ENCODE peak calls at places on chromosome 16, in six cellular contexts. R, C, G, P, Z and A are unnamed samples.

GRCh38 chr16:22123146-22123545 is 30.8 kb downstream of the VWA3A start:
- DNase-seq in C (no peak), R (no peak), P (no peak), Z (no peak), G (no peak), A (no peak)

GRCh38 chr16:79882292-79882995 is 281.9 kb upstream of the MAF start:
- DNase-seq in P (no peak), C (no peak), R (no peak), Z (no peak), G (no peak), A (no peak)

GRCh38 chr16:66524601-66525164 is 25.2 kb downstream of the TK2 start:
- DNase-seq in R (no peak), G (no peak), C (no peak), P (no peak), Z (peak; percentile 70), A (no peak)

GRCh38 chr16:2770057-2770780 is 6.9 kb downstream of the ELOB start:
- DNase-seq in P (no peak), Z (no peak), R (no peak), C (no peak), G (no peak), A (no peak)

GRCh38 chr16:2159052-2159838 is 3.7 kb downstream of the TRAF7 start:
- DNase-seq in R (no peak), P (no peak), C (no peak), Z (peak; percentile 76), G (no peak), A (no peak)

GRCh38 chr16:11224894-11225676 is 30.9 kb downstream of the SOCS1 start:
- DNase-seq in G (no peak), Z (no peak), R (no peak), P (no peak), C (no peak), A (no peak)

GRCh38 chr16:20910781-20911321 is 10.3 kb downstream of the LYRM1 start:
- DNase-seq in G (no peak), Z (no peak), P (no peak), C (peak; percentile 92), R (no peak), A (peak; percentile 66)

GRCh38 chr16:28534542-28535373 is 4.0 kb downstream of the NUPR1 start:
- DNase-seq in P (peak; percentile 88), Z (peak; percentile 84), R (peak; percentile 31), C (no peak), G (no peak), A (peak; percentile 55)

GRCh38 chr16:19380316-19380715 is 37.4 kb upstream of the TMC5 start:
- DNase-seq in C (no peak), R (no peak), G (no peak), P (no peak), Z (no peak), A (no peak)

GRCh38 chr16:25690563-25691143 is 1.1 kb upstream of the HS3ST4 start:
- DNase-seq in Z (no peak), G (no peak), C (no peak), R (no peak), P (no peak), A (no peak)

GRCh38 chr16:67001726-67002125 is 13.3 kb downstream of the CES4A start:
- DNase-seq in P (no peak), C (no peak), G (no peak), R (no peak), Z (no peak), A (no peak)

GRCh38 chr16:75532791-75533190 is 3.1 kb downstream of the CHST5 start:
- DNase-seq in R (no peak), G (no peak), Z (no peak), P (no peak), C (no peak), A (no peak)

GRCh38 chr16:30893082-30893743 is 664 bp downstream of the BCL7C start:
- DNase-seq in R (no peak), Z (peak; percentile 67), C (no peak), P (no peak), G (no peak), A (no peak)

DNA sequence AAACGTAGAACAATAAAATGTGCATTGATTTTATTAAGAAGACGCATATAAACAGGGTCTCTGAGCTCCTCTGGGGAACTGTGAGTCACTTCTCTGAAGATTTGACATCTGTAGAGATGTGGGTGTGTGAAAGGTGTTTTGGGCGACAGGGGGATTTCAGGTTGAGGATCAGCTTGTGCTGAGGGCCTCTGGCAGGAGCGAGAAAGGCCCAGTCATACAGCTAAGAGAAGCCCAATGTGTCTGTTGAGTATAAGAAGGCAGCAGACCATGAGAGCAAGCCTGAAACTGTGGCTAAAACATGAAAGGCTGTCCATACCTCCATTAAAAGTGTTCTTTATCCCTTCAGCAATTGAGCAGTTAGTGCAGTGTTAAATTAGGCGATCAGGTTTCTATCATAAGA is 406.5 kb upstream of the MON1B start:
- DNase-seq in C (no peak), P (no peak), R (no peak), G (no peak), Z (no peak), A (no peak)
- TF ChIP-seq CTCF in C (no peak), P (no peak), R (no peak), G (no peak), Z (no peak), A (no peak)

GRCh38 chr16:58678716-58679115 is 5.9 kb downstream of the SLC38A7 start:
- DNase-seq in G (no peak), C (peak; percentile 71), P (no peak), Z (peak; percentile 68), R (no peak), A (peak; percentile 10)
- TF ChIP-seq CTCF in G (no peak), C (peak; percentile 69), P (no peak), Z (no peak), R (no peak), A (peak; percentile 21)

DNA sequence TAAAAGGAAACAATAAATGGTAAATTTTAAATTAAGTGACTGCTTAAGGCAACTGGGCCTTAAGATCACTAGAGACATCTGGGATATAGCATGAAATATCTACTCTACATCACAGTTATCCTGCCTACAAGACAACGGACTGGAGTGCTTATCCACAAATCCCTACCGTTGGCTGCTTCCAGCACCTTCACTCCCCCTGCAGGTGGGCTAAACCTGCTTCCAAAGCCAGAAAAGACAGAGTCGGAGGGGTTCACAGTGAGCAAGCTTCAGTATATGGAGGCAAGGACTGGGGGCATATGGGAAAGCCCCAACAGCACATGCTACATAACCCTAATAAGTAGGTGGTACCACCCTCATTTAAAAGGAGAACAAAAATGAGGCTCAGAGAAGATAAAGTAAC is 45.3 kb downstream of the GRIN2A start:
- DNase-seq in Z (no peak), C (no peak), P (no peak), G (no peak), R (no peak), A (no peak)
- TF ChIP-seq CTCF in Z (no peak), C (no peak), P (no peak), G (no peak), R (no peak), A (no peak)

GRCh38 chr16:89167425-89167941 is 4.1 kb upstream of the CDH15 start:
- DNase-seq in G (peak; percentile 98), P (no peak), R (peak; percentile 26), Z (peak; percentile 84), C (peak; percentile 68), A (peak; percentile 44)
- TF ChIP-seq CTCF in G (peak; percentile 86), P (peak; percentile 83), R (peak; percentile 88), Z (peak; percentile 62), C (peak; percentile 91), A (peak; percentile 83)

GRCh38 chr16:51125992-51126391 is 25.1 kb downstream of the SALL1 start:
- DNase-seq in Z (no peak), P (no peak), C (no peak), R (no peak), G (no peak), A (no peak)
- TF ChIP-seq CTCF in Z (no peak), P (no peak), C (peak; percentile 20), R (no peak), G (no peak), A (no peak)

GRCh38 chr16:57994778-57995177 is 5.7 kb downstream of the ZNF319 start:
- DNase-seq in P (no peak), C (no peak), Z (peak; percentile 71), G (peak; percentile 31), R (no peak), A (no peak)
- TF ChIP-seq CTCF in P (peak; percentile 21), C (peak; percentile 68), Z (no peak), G (no peak), R (peak; percentile 54), A (peak; percentile 34)

GRCh38 chr16:51049678-51050378 is 101.2 kb downstream of the SALL1 start:
- DNase-seq in G (no peak), P (no peak), R (no peak), C (no peak), Z (no peak), A (no peak)
- TF ChIP-seq CTCF in G (no peak), P (no peak), R (no peak), C (no peak), Z (no peak), A (no peak)

DNA sequence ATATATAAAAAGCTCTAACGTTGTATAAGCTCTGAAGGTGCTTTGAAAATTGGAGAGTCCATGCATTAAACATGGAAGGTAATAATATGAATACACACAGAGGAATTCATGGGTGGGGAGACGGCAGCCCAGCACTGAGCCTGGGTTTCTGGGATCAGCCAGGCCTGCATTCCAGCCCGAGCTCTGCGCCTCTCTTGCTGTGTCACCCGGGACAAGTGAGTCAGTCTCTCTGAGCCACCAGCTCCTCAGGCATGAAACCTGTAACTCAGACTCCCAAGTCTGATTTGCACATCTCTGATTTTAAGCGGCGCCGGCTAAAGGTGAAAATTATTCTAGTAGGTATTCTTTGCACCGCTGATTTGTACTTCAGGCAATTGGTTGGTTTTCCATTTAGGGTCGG is 238.8 kb downstream of the MRTFB start:
- DNase-seq in R (no peak), C (peak; percentile 92), Z (no peak), G (no peak), P (no peak), A (no peak)
- TF ChIP-seq CTCF in R (no peak), C (no peak), Z (no peak), G (no peak), P (no peak), A (no peak)

GRCh38 chr16:743794-744500 is 3.1 kb upstream of the CIAO3 start:
- DNase-seq in Z (no peak), C (no peak), R (no peak), P (no peak), G (no peak), A (no peak)
- TF ChIP-seq CTCF in Z (no peak), C (peak; percentile 50), R (no peak), P (no peak), G (peak; percentile 42), A (no peak)